ENCODE peak calls at places on chromosomes 16 and 17, in five cellular contexts. S, N, P, W and R are unnamed samples.
A peak's percentile ranks its signal among the peaks of the same experiment; 100 is the strongest.

GRCh38 chr16:88910284-88911147 is 44.1 kb upstream of the PABPN1L start:
- DNase-seq in S (peak; percentile 10), N (no peak), P (no peak), W (no peak), R (no peak)

GRCh38 chr16:51321251-51321650 is 170.2 kb upstream of the SALL1 start:
- DNase-seq in S (peak; percentile 39), N (no peak), P (no peak), W (no peak), R (no peak)

GRCh38 chr16:81524382-81524781 is 79.8 kb downstream of the CMIP start:
- DNase-seq in S (peak; percentile 57), N (no peak), P (no peak), W (no peak), R (no peak)

GRCh38 chr17:16304832-16305231 is 48.4 kb downstream of the CENPV start:
- DNase-seq in S (peak; percentile 25), N (peak; percentile 52), P (peak; percentile 63), W (no peak), R (peak; percentile 72)

GRCh38 chr16:66695935-66696668 is 441 bp downstream of the CMTM4 start:
- DNase-seq in S (no peak), N (peak; percentile 21), P (no peak), W (peak; percentile 74), R (peak; percentile 68)

GRCh38 chr17:44203731-44204452 is 4.2 kb upstream of the ATXN7L3 start:
- DNase-seq in S (peak; percentile 40), N (peak; percentile 69), P (peak; percentile 78), W (peak; percentile 41), R (peak; percentile 89)

GRCh38 chr16:24939738-24940137 is 75.4 kb downstream of the ARHGAP17 start:
- DNase-seq in S (no peak), N (no peak), P (no peak), W (no peak), R (no peak)

GRCh38 chr16:58649707-58650106 is 20.1 kb upstream of the CNOT1 start:
- DNase-seq in S (no peak), N (no peak), P (no peak), W (no peak), R (no peak)

GRCh38 chr16:75070055-75070841 is 46.3 kb downstream of the LDHD start:
- DNase-seq in S (peak; percentile 25), N (no peak), P (peak; percentile 98), W (peak; percentile 33), R (no peak)

GRCh38 chr17:51085150-51085805 is 35.4 kb downstream of the SPAG9 start:
- DNase-seq in S (peak; percentile 41), N (no peak), P (no peak), W (no peak), R (no peak)

GRCh38 chr17:2253768-2254406 is 49.7 kb downstream of the SMG6 start:
- DNase-seq in S (no peak), N (no peak), P (no peak), W (no peak), R (no peak)

GRCh38 chr17:80987941-80988461 is 3.6 kb upstream of the CHMP6 start:
- DNase-seq in S (no peak), N (no peak), P (peak; percentile 51), W (no peak), R (no peak)

GRCh38 chr17:27751166-27751565 is 49.2 kb downstream of the NOS2 start:
- DNase-seq in S (no peak), N (no peak), P (no peak), W (no peak), R (no peak)

GRCh38 chr17:7854078-7854777 is 638 bp upstream of the TMEM88 start:
- DNase-seq in S (no peak), N (peak; percentile 59), P (no peak), W (no peak), R (no peak)

GRCh38 chr16:54493594-54493993 is 207.0 kb upstream of the IRX3 start:
- DNase-seq in S (peak; percentile 36), N (no peak), P (no peak), W (no peak), R (no peak)

GRCh38 chr17:1331708-1332107 is 52.2 kb downstream of the TRARG1 start:
- DNase-seq in S (no peak), N (no peak), P (no peak), W (peak; percentile 26), R (no peak)

GRCh38 chr17:953767-954166 is 25.8 kb downstream of the NXN start:
- DNase-seq in S (no peak), N (no peak), P (no peak), W (no peak), R (no peak)

GRCh38 chr17:17966399-17966798 is 5.8 kb downstream of the TOM1L2 start:
- DNase-seq in S (no peak), N (no peak), P (no peak), W (no peak), R (no peak)

GRCh38 chr16:29820730-29821662 is 734 bp downstream of the MVP start:
- DNase-seq in S (no peak), N (no peak), P (no peak), W (no peak), R (no peak)

GRCh38 chr17:4161179-4161559 is 18.2 kb downstream of the CYB5D2 start:
- DNase-seq in S (peak; percentile 78), N (no peak), P (peak; percentile 10), W (no peak), R (peak; percentile 50)

GRCh38 chr16:354971-355441 is 2.5 kb upstream of the AXIN1 start:
- DNase-seq in S (no peak), N (no peak), P (no peak), W (no peak), R (no peak)

GRCh38 chr16:28304214-28304613 is 11.9 kb downstream of the SBK1 start:
- DNase-seq in S (peak; percentile 28), N (peak; percentile 77), P (peak; percentile 48), W (peak; percentile 77), R (peak; percentile 76)

GRCh38 chr17:21072623-21073278 is 29.9 kb upstream of the USP22 start:
- DNase-seq in S (no peak), N (no peak), P (no peak), W (no peak), R (no peak)

GRCh38 chr16:59697746-59698145 is 963.6 kb upstream of the GOT2 start:
- DNase-seq in S (peak; percentile 75), N (no peak), P (no peak), W (no peak), R (no peak)

GRCh38 chr16:64391009-64391663 is 730.7 kb downstream of the CDH11 start:
- DNase-seq in S (peak; percentile 65), N (no peak), P (peak; percentile 21), W (no peak), R (no peak)

GRCh38 chr17:46979023-46979870 is at the start of gene RPRML:
- DNase-seq in S (peak; percentile 27), N (peak; percentile 77), P (no peak), W (peak; percentile 73), R (peak; percentile 64)

GRCh38 chr17:46977750-46978488 is 1.1 kb downstream of the RPRML start:
- DNase-seq in S (no peak), N (peak; percentile 33), P (no peak), W (no peak), R (no peak)

GRCh38 chr17:46976626-46977270 is 2.3 kb downstream of the RPRML start:
- DNase-seq in S (no peak), N (peak; percentile 51), P (no peak), W (peak; percentile 49), R (peak; percentile 45)

GRCh38 chr17:46977348-46977747 is 1.7 kb downstream of the RPRML start:
- DNase-seq in S (peak; percentile 29), N (peak; percentile 93), P (peak; percentile 54), W (peak; percentile 37), R (peak; percentile 97)

DNA sequence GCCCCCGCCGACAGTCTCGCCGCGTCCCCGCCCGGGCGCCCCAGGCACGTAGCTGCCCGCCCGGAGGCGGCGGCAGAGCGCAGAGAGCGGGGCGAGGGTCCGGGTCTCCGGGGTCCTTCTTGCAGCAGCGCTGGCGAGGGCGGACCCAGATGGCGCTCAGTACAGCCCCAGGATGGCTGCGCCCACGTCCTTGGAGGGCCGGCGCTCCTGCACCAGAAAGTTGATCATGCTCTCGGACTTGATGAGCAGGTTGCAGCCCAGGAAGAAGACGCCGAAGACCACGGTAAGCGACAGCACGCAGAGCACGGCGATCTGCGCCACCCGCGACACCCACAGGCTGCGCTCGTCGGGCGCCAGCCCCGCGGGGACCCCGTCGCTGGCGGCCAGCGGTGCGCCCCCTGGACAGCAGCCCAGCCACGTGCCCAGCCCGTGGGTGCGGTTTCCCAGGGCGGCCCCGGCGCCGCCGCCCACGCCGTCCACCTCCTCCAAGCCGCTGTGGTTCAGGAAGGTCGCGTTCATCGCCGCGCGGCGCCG is 497 bp downstream of the RPRML start:
- DNase-seq in S (no peak), N (peak; percentile 60), P (no peak), W (peak; percentile 55), R (peak; percentile 46)
- TF ChIP-seq EZH2 in S (peak; percentile 95), N (peak; percentile 96), P (no peak), W (no peak), R (peak; percentile 35)

DNA sequence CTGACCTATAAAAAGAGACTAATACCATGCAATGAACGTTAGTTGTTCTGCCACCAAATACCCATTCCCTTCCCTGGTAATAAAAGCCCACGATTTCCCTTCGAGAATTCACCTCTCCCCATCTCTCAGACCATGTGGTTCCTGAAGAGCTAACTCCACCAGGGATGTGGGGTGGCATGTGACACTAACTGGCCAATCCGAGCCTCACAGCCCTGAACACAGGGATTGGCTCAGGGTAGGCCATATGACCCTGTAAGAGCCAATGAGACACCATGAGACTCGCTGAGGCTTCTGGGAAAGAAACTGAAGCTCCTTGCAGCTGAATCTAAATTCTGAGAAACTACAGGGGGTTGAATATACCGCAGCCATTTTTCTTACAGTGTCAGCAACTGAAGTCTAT is 21.1 kb downstream of the HELZ start:
- DNase-seq in S (no peak), N (no peak), P (peak; percentile 18), W (peak; percentile 58), R (no peak)
- H4K20me1 ChIP-seq in S (no peaks in the 10 kb centered on the region), N (peaks cover 21% of the 10 kb centered on the region), P (peaks cover 90% of the 10 kb centered on the region), W (peaks cover 18% of the 10 kb centered on the region), R (peaks cover 25% of the 10 kb centered on the region)

DNA sequence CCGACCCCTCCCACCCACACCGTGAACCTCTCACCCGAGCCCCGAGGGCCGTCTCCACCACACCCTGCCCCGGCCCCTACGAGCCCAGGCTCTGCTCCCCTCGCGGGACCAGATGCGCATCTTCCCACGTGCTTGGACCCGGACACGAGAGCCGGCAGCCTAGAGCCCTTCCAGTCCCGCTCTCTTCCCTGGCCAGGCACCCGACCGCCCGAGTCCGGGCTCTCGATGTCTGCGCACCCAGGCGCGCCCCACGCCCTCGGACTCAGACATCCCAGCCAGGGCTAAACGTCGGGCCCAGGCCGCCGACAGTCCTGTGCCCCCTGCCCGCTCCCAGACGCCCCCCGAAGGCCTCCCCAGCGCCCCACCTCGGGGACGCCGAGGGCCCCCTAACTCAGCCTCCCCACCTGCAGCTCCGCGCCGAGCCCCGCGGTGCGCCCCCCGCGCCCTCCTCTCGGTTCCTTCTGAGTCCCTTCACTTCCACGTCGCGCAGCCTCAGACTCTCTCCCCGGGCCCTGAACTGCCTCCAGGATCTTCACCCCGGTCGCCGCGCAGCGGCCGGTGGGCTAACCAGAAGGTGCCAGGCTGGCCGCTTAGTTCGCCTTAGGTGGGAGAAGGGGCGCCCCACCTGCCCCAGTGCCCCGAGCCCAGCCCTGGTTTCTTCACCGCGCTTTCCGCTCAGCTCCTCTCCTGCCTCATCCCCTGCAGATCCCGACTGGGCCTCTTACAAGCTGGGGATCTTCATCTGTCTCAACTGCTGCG is 669 bp downstream of the ADAP2 start:
- DNase-seq in S (no peak), N (peak; percentile 32), P (no peak), W (no peak), R (peak; percentile 66)
- TF ChIP-seq EZH2 in S (no peak), N (peak; percentile 92), P (no peak), W (no peak), R (peak; percentile 86)

DNA sequence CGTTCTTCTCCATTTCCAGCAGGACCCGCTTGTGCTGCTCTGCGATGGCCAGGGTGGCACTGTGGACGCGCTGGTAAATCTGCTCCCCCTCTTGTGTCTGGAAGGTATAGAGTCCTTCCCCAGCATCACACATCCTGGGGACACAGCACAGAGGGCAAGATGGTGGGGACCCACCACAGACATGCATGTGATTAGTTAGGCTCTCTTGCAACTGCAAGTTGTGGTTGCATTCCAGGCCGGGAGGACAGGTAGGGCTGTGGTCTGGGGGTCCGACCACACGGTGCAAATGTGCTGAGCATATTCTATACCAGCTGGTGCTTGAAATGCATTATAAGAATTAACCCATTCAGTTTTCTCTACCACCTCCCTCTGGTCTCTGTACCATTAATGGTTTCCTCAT is 11.4 kb downstream of the POLR2C start:
- DNase-seq in S (no peak), N (no peak), P (no peak), W (no peak), R (no peak)
- H4K20me1 ChIP-seq in S (no peaks in the 10 kb centered on the region), N (peaks cover 22% of the 10 kb centered on the region), P (peaks cover 8% of the 10 kb centered on the region), W (peaks cover 4% of the 10 kb centered on the region), R (peaks cover 3% of the 10 kb centered on the region)